ENCODE peak calls at places on chromosomes 5 and 9, in five cellular contexts. One of them, this sample, is unnamed.

GRCh38 chr5:157603333-157604190 is 28.0 kb upstream of the ADAM19 start:
- DNase-seq in astrocyte: peak; percentile 96
- DNase-seq in brain microvascular endothelial cell: peak; percentile 90
- DNase-seq in left ventricle myocardium inferior: no peak
- DNase-seq in osteoblast: peak; percentile 27
- DNase-seq in this sample: no peak

GRCh38 chr5:74433255-74434123 is 207.0 kb downstream of the ENC1 start:
- DNase-seq in left ventricle myocardium inferior: no peak
- DNase-seq in astrocyte: peak; percentile 89
- DNase-seq in osteoblast: no peak
- DNase-seq in brain microvascular endothelial cell: peak; percentile 18
- DNase-seq in this sample: no peak

GRCh38 chr5:179154991-179155955 is 95.1 kb downstream of the ZNF354C start:
- DNase-seq in osteoblast: peak; percentile 57
- DNase-seq in left ventricle myocardium inferior: no peak
- DNase-seq in astrocyte: no peak
- DNase-seq in brain microvascular endothelial cell: no peak
- DNase-seq in this sample: no peak

GRCh38 chr9:81826541-81826906 is 101.7 kb upstream of the SPATA31D4 start:
- DNase-seq in astrocyte: peak; percentile 65
- DNase-seq in left ventricle myocardium inferior: peak; percentile 78
- DNase-seq in osteoblast: no peak
- DNase-seq in brain microvascular endothelial cell: no peak
- DNase-seq in this sample: peak; percentile 75

GRCh38 chr9:94139672-94140417 is 55.6 kb downstream of the PTPDC1 start:
- DNase-seq in brain microvascular endothelial cell: peak; percentile 96
- DNase-seq in osteoblast: peak; percentile 95
- DNase-seq in astrocyte: peak; percentile 96
- DNase-seq in left ventricle myocardium inferior: peak; percentile 85
- DNase-seq in this sample: no peak

GRCh38 chr5:102531506-102531905 is 32.7 kb upstream of the SLCO6A1 start:
- DNase-seq in brain microvascular endothelial cell: no peak
- DNase-seq in left ventricle myocardium inferior: no peak
- DNase-seq in astrocyte: no peak
- DNase-seq in osteoblast: no peak
- DNase-seq in this sample: no peak

GRCh38 chr5:143244000-143244736 is 159.3 kb downstream of the NR3C1 start:
- DNase-seq in astrocyte: peak; percentile 98
- DNase-seq in osteoblast: peak; percentile 86
- DNase-seq in left ventricle myocardium inferior: peak; percentile 43
- DNase-seq in brain microvascular endothelial cell: peak; percentile 97
- DNase-seq in this sample: no peak

GRCh38 chr5:24428345-24428744 is 216.4 kb downstream of the CDH10 start:
- DNase-seq in astrocyte: no peak
- DNase-seq in left ventricle myocardium inferior: no peak
- DNase-seq in osteoblast: no peak
- DNase-seq in brain microvascular endothelial cell: no peak
- DNase-seq in this sample: no peak

GRCh38 chr9:98860871-98861293 is 53.4 kb downstream of the GALNT12 start:
- DNase-seq in astrocyte: peak; percentile 74
- DNase-seq in brain microvascular endothelial cell: peak; percentile 84
- DNase-seq in osteoblast: peak; percentile 88
- DNase-seq in left ventricle myocardium inferior: peak; percentile 74
- DNase-seq in this sample: no peak

GRCh38 chr9:2655411-2655901 is 33.9 kb downstream of the VLDLR start:
- DNase-seq in brain microvascular endothelial cell: peak; percentile 93
- DNase-seq in astrocyte: peak; percentile 96
- DNase-seq in left ventricle myocardium inferior: no peak
- DNase-seq in osteoblast: peak; percentile 72
- DNase-seq in this sample: no peak

GRCh38 chr9:110659891-110660541 is 8.6 kb upstream of the MUSK start:
- DNase-seq in osteoblast: no peak
- DNase-seq in brain microvascular endothelial cell: no peak
- DNase-seq in astrocyte: peak; percentile 65
- DNase-seq in left ventricle myocardium inferior: no peak
- DNase-seq in this sample: no peak

GRCh38 chr5:78483809-78484521 is 123.5 kb downstream of the SCAMP1 start:
- DNase-seq in brain microvascular endothelial cell: peak; percentile 56
- DNase-seq in left ventricle myocardium inferior: no peak
- DNase-seq in osteoblast: no peak
- DNase-seq in astrocyte: peak; percentile 41
- DNase-seq in this sample: no peak

GRCh38 chr5:5340206-5340729 is 82.2 kb upstream of the ICE1 start:
- DNase-seq in brain microvascular endothelial cell: peak; percentile 97
- DNase-seq in osteoblast: peak; percentile 92
- DNase-seq in left ventricle myocardium inferior: peak; percentile 42
- DNase-seq in astrocyte: peak; percentile 95
- DNase-seq in this sample: no peak

GRCh38 chr5:135367070-135367469 is 32.0 kb downstream of the MACROH2A1 start:
- DNase-seq in brain microvascular endothelial cell: no peak
- DNase-seq in astrocyte: no peak
- DNase-seq in left ventricle myocardium inferior: no peak
- DNase-seq in osteoblast: no peak
- DNase-seq in this sample: no peak

GRCh38 chr9:133060417-133060841 is 1.4 kb upstream of the CEL start:
- DNase-seq in left ventricle myocardium inferior: no peak
- DNase-seq in astrocyte: no peak
- DNase-seq in osteoblast: peak; percentile 26
- DNase-seq in brain microvascular endothelial cell: no peak
- DNase-seq in this sample: no peak

GRCh38 chr9:132488611-132489010 is 78.6 kb downstream of the CFAP77 start:
- DNase-seq in astrocyte: no peak
- DNase-seq in left ventricle myocardium inferior: no peak
- DNase-seq in osteoblast: peak; percentile 25
- DNase-seq in brain microvascular endothelial cell: no peak
- DNase-seq in this sample: no peak

GRCh38 chr5:145495741-145496140 is 339.4 kb downstream of the PRELID2 start:
- DNase-seq in left ventricle myocardium inferior: no peak
- DNase-seq in osteoblast: peak; percentile 81
- DNase-seq in astrocyte: peak; percentile 91
- DNase-seq in brain microvascular endothelial cell: peak; percentile 96
- DNase-seq in this sample: no peak

GRCh38 chr5:132661231-132662003 is 3.4 kb downstream of the IL13 start:
- DNase-seq in brain microvascular endothelial cell: no peak
- DNase-seq in osteoblast: peak; percentile 80
- DNase-seq in left ventricle myocardium inferior: no peak
- DNase-seq in astrocyte: no peak
- DNase-seq in this sample: no peak

GRCh38 chr9:37700900-37701299 is 50.1 kb downstream of the FRMPD1 start:
- DNase-seq in astrocyte: no peak
- DNase-seq in left ventricle myocardium inferior: no peak
- DNase-seq in brain microvascular endothelial cell: no peak
- DNase-seq in osteoblast: no peak
- DNase-seq in this sample: no peak

GRCh38 chr5:80255752-80256479 is at the start of gene SERINC5:
- DNase-seq in astrocyte: peak; percentile 72
- DNase-seq in left ventricle myocardium inferior: peak; percentile 90
- DNase-seq in osteoblast: peak; percentile 97
- DNase-seq in brain microvascular endothelial cell: peak; percentile 55
- DNase-seq in this sample: peak; percentile 88

GRCh38 chr9:112925058-112925641 is 34.5 kb upstream of the SLC46A2 start:
- DNase-seq in brain microvascular endothelial cell: peak; percentile 12
- DNase-seq in left ventricle myocardium inferior: no peak
- DNase-seq in osteoblast: peak; percentile 72
- DNase-seq in astrocyte: peak; percentile 1
- DNase-seq in this sample: no peak

GRCh38 chr5:52772668-52773067 is 15.0 kb upstream of the ITGA1 start:
- DNase-seq in astrocyte: no peak
- DNase-seq in brain microvascular endothelial cell: no peak
- DNase-seq in left ventricle myocardium inferior: no peak
- DNase-seq in osteoblast: no peak
- DNase-seq in this sample: no peak

GRCh38 chr9:37998881-37999311 is 70.1 kb downstream of the SHB start:
- DNase-seq in brain microvascular endothelial cell: peak; percentile 36
- DNase-seq in astrocyte: no peak
- DNase-seq in left ventricle myocardium inferior: peak; percentile 40
- DNase-seq in osteoblast: peak; percentile 92
- DNase-seq in this sample: no peak

GRCh38 chr5:53568868-53569267 is 8.4 kb downstream of the NDUFS4 start:
- DNase-seq in brain microvascular endothelial cell: no peak
- DNase-seq in osteoblast: no peak
- DNase-seq in left ventricle myocardium inferior: no peak
- DNase-seq in astrocyte: no peak
- DNase-seq in this sample: no peak

GRCh38 chr9:116101516-116101915 is 52.1 kb upstream of the PAPPA start:
- DNase-seq in left ventricle myocardium inferior: no peak
- DNase-seq in astrocyte: peak; percentile 77
- DNase-seq in osteoblast: no peak
- DNase-seq in brain microvascular endothelial cell: peak; percentile 44
- DNase-seq in this sample: no peak

GRCh38 chr5:6483880-6484382 is 35.3 kb downstream of the UBE2QL1 start:
- DNase-seq in astrocyte: no peak
- DNase-seq in osteoblast: no peak
- DNase-seq in brain microvascular endothelial cell: no peak
- DNase-seq in left ventricle myocardium inferior: no peak
- DNase-seq in this sample: no peak

GRCh38 chr9:77649109-77649812 is 1.1 kb upstream of the GNA14 start:
- DNase-seq in brain microvascular endothelial cell: peak; percentile 8
- DNase-seq in astrocyte: peak; percentile 18
- DNase-seq in osteoblast: peak; percentile 91
- DNase-seq in left ventricle myocardium inferior: no peak
- DNase-seq in this sample: no peak

GRCh38 chr5:35656721-35657120 is 39.1 kb downstream of the SPEF2 start:
- DNase-seq in left ventricle myocardium inferior: no peak
- DNase-seq in osteoblast: no peak
- DNase-seq in astrocyte: peak; percentile 51
- DNase-seq in brain microvascular endothelial cell: no peak
- DNase-seq in this sample: no peak

GRCh38 chr5:74636552-74636951 is 4.0 kb downstream of the ENC1 start:
- DNase-seq in osteoblast: no peak
- DNase-seq in left ventricle myocardium inferior: no peak
- DNase-seq in astrocyte: no peak
- DNase-seq in brain microvascular endothelial cell: no peak
- DNase-seq in this sample: no peak

GRCh38 chr5:147763791-147764525 is 18.6 kb downstream of the JAKMIP2 start:
- DNase-seq in brain microvascular endothelial cell: peak; percentile 15
- DNase-seq in left ventricle myocardium inferior: no peak
- DNase-seq in osteoblast: no peak
- DNase-seq in astrocyte: peak; percentile 93
- DNase-seq in this sample: no peak

GRCh38 chr5:174571662-174572397 is 152.6 kb upstream of the MSX2 start:
- DNase-seq in osteoblast: peak; percentile 15
- DNase-seq in brain microvascular endothelial cell: peak; percentile 88
- DNase-seq in left ventricle myocardium inferior: peak; percentile 18
- DNase-seq in astrocyte: peak; percentile 95
- DNase-seq in this sample: no peak

GRCh38 chr5:34040411-34040810 is 2.6 kb downstream of the C1QTNF3 start:
- DNase-seq in astrocyte: no peak
- DNase-seq in brain microvascular endothelial cell: no peak
- DNase-seq in left ventricle myocardium inferior: no peak
- DNase-seq in osteoblast: no peak
- DNase-seq in this sample: no peak

GRCh38 chr5:141328231-141328630 is 2.1 kb upstream of the PCDHGA1 start:
- DNase-seq in brain microvascular endothelial cell: no peak
- DNase-seq in astrocyte: no peak
- DNase-seq in osteoblast: no peak
- DNase-seq in left ventricle myocardium inferior: no peak
- DNase-seq in this sample: no peak

GRCh38 chr5:150636391-150637244 is 3.8 kb upstream of the SYNPO start:
- DNase-seq in left ventricle myocardium inferior: peak; percentile 55
- DNase-seq in astrocyte: peak; percentile 71
- DNase-seq in brain microvascular endothelial cell: peak; percentile 67
- DNase-seq in osteoblast: peak; percentile 89
- DNase-seq in this sample: no peak
- H3K27ac ChIP-seq in left ventricle myocardium inferior: peak overlapping the region; percentile 97
- H3K27ac ChIP-seq in astrocyte: peak overlapping the region; percentile 75
- H3K27ac ChIP-seq in brain microvascular endothelial cell: peak overlapping the region; percentile 57
- H3K27ac ChIP-seq in osteoblast: peak overlapping the region; percentile 37
- H3K27ac ChIP-seq in this sample: no peak overlapping the region

DNA sequence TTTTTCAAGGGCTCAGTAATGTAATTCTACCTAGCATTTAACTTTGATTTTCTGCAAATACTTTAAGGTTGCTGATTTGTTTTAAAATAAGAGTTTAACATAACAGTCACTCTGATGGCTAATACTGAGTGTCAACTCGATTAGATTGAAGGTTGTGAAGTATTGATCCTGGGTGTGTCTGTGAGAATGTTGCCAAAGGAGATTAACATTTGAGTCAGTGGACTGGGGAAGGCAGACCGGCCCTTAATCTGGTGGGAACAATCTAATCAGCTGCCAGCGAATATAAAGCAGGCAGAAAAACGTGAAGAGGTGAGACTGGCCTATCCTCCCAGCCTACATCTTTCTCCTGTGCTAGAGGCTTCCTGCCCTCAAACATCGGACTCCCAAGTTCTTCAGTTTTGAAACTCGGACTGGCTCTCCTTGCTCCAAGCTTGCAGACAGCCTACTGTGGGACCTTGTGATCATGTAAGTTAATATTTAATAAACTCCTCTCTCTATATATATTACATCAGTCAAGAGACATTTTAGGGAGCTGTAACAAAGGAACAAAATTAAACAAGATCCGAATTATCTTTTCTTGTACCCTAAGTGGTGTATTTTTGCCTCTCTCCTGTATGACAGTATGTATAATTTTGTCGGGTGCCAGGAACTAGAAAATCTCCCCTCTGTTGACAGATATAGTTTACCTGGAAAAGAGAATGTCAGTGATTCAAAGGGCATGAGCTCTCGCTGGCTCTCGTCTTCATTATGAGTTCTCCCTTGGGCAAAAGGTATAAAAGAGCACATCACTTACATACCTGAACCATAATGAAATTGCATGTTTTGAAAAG is 576.1 kb downstream of the LRRC70 start:
- DNase-seq in osteoblast: no peak
- DNase-seq in astrocyte: no peak
- DNase-seq in left ventricle myocardium inferior: no peak
- DNase-seq in brain microvascular endothelial cell: no peak
- DNase-seq in this sample: no peak
- H3K27ac ChIP-seq in osteoblast: no peak overlapping the region
- H3K27ac ChIP-seq in astrocyte: no peak overlapping the region
- H3K27ac ChIP-seq in left ventricle myocardium inferior: no peak overlapping the region
- H3K27ac ChIP-seq in brain microvascular endothelial cell: no peak overlapping the region
- H3K27ac ChIP-seq in this sample: no peak overlapping the region

GRCh38 chr9:114805670-114806551 is at the start of gene TNFSF15:
- DNase-seq in astrocyte: peak; percentile 40
- DNase-seq in brain microvascular endothelial cell: peak; percentile 14
- DNase-seq in osteoblast: peak; percentile 41
- DNase-seq in left ventricle myocardium inferior: no peak
- DNase-seq in this sample: no peak
- H3K27ac ChIP-seq in astrocyte: no peak within 1 kb of the TSS
- H3K27ac ChIP-seq in brain microvascular endothelial cell: peak within 1 kb of the TSS; percentile 48
- H3K27ac ChIP-seq in osteoblast: peak within 1 kb of the TSS; percentile 17
- H3K27ac ChIP-seq in left ventricle myocardium inferior: no peak within 1 kb of the TSS
- H3K27ac ChIP-seq in this sample: no peak within 1 kb of the TSS

GRCh38 chr5:137665678-137666077 is 70.2 kb downstream of the KLHL3 start:
- DNase-seq in brain microvascular endothelial cell: no peak
- DNase-seq in osteoblast: no peak
- DNase-seq in astrocyte: no peak
- DNase-seq in left ventricle myocardium inferior: no peak
- DNase-seq in this sample: no peak
- H3K27ac ChIP-seq in brain microvascular endothelial cell: no peak overlapping the region
- H3K27ac ChIP-seq in osteoblast: no peak overlapping the region
- H3K27ac ChIP-seq in astrocyte: no peak overlapping the region
- H3K27ac ChIP-seq in left ventricle myocardium inferior: peak overlapping the region; percentile 75
- H3K27ac ChIP-seq in this sample: no peak overlapping the region

DNA sequence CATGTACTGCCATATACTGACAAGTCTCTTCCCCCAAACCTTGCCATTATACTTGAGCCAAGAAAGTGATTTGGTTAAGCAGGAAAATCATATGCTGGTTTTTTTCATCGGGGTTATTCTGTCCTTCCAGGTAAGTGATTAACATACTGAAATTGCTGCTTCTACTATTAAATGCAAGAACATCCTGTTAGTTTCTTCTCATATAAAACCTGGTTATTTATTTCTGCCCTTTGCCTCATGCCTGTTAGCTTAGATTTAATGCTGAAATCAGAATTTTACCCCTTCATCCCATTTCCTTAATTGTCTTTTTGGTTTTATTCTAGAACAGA is 133.0 kb downstream of the NFIB start:
- DNase-seq in left ventricle myocardium inferior: no peak
- DNase-seq in astrocyte: no peak
- DNase-seq in brain microvascular endothelial cell: no peak
- DNase-seq in osteoblast: no peak
- DNase-seq in this sample: no peak
- H3K27ac ChIP-seq in left ventricle myocardium inferior: peak overlapping the region; percentile 70
- H3K27ac ChIP-seq in astrocyte: no peak overlapping the region
- H3K27ac ChIP-seq in brain microvascular endothelial cell: no peak overlapping the region
- H3K27ac ChIP-seq in osteoblast: no peak overlapping the region
- H3K27ac ChIP-seq in this sample: no peak overlapping the region

This sample was measured in substantia nigra.